ENCODE peak calls at places on chromosomes 16 and 17, in six cellular contexts. H is amygdala; V is GM12878; S is NCI-H2107; N is CD4-positive, CD25-positive, alpha-beta regulatory T cell; E is naive thymus-derived CD8-positive, alpha-beta T cell. U is an unnamed sample.
A peak's percentile ranks its signal among the peaks of the same experiment; 100 is the strongest.

GRCh38 chr17:14621826-14622621 is 321.1 kb downstream of the HS3ST3B1 start:
- DNase-seq in S (no peak), N (no peak), V (no peak), E (no peak), H (no peak), U (no peak)

GRCh38 chr17:45332505-45332904 is 15.7 kb upstream of the MAP3K14 start:
- DNase-seq in V (no peak), S (no peak), N (no peak), H (no peak), E (no peak), U (no peak)

GRCh38 chr17:7961436-7961835 is 29.4 kb downstream of the CNTROB start:
- DNase-seq in H (no peak), S (no peak), N (no peak), E (no peak), V (no peak), U (no peak)

GRCh38 chr16:27408012-27408601 is 6.1 kb downstream of the IL21R start:
- DNase-seq in S (no peak), E (no peak), N (no peak), H (no peak), V (peak; percentile 76), U (no peak)

GRCh38 chr16:49330562-49331201 is 42.9 kb upstream of the C16orf78 start:
- DNase-seq in N (no peak), H (no peak), E (no peak), V (no peak), S (no peak), U (no peak)

GRCh38 chr17:8696456-8696855 is 48.2 kb downstream of the CCDC42 start:
- DNase-seq in S (no peak), E (no peak), N (no peak), H (no peak), V (no peak), U (no peak)

GRCh38 chr16:30663820-30664528 is 5.7 kb downstream of the FBRS start:
- DNase-seq in H (no peak), V (no peak), E (no peak), N (no peak), S (no peak), U (no peak)

GRCh38 chr16:11257131-11257938 is 1.3 kb upstream of the SOCS1 start:
- DNase-seq in N (peak; percentile 57), E (peak; percentile 39), V (no peak), H (peak; percentile 43), S (peak; percentile 73), U (peak; percentile 78)